ENCODE peak calls at places on chromosome 4, in seven cellular contexts. C is lung; X is pancreas; O is mammary epithelial cell; K is effector memory CD4-positive, alpha-beta T cell; Q is iPS DF 6.9; E is body of pancreas. T is an unnamed sample.

GRCh38 chr4:46908148-46908547 is 897 bp downstream of the COX7B2 start:
- DNase-seq in C (no peak), Q (no peak), O (no peak), E (no peak), K (no peak), X (no peak), T (no peak)

GRCh38 chr4:4937926-4938325 is 78.5 kb downstream of the MSX1 start:
- DNase-seq in E (no peak), C (no peak), Q (no peak), X (no peak), O (no peak), K (no peak), T (peak)

GRCh38 chr4:136643416-136643815 is 888.9 kb downstream of the PCDH18 start:
- DNase-seq in C (no peak), E (no peak), K (no peak), Q (no peak), X (no peak), O (peak), T (no peak)

GRCh38 chr4:40212674-40213504 is 16.1 kb downstream of the RHOH start:
- DNase-seq in O (no peak), E (no peak), C (no peak), K (no peak), Q (no peak), X (no peak), T (no peak)

GRCh38 chr4:79893441-79893840 is 179.6 kb downstream of the ANTXR2 start:
- DNase-seq in X (no peak), C (no peak), K (no peak), Q (no peak), E (no peak), O (no peak), T (no peak)

GRCh38 chr4:71913275-71913674 is 118.5 kb upstream of the NPFFR2 start:
- DNase-seq in K (no peak), C (no peak), O (no peak), Q (no peak), E (no peak), X (no peak), T (no peak)

GRCh38 chr4:74934016-74934821 is 1.3 kb downstream of the PARM1 start:
- DNase-seq in E (peak), X (peak), O (peak), Q (no peak), C (peak), K (no peak), T (no peak)

GRCh38 chr4:163251204-163251603 is 81.2 kb downstream of the NPY1R start:
- DNase-seq in Q (no peak), X (no peak), C (no peak), O (no peak), E (no peak), K (no peak), T (no peak)

GRCh38 chr4:94160774-94161173 is 46.9 kb upstream of the SMARCAD1 start:
- DNase-seq in C (no peak), O (peak), E (no peak), Q (no peak), X (no peak), K (no peak), T (no peak)

DNA sequence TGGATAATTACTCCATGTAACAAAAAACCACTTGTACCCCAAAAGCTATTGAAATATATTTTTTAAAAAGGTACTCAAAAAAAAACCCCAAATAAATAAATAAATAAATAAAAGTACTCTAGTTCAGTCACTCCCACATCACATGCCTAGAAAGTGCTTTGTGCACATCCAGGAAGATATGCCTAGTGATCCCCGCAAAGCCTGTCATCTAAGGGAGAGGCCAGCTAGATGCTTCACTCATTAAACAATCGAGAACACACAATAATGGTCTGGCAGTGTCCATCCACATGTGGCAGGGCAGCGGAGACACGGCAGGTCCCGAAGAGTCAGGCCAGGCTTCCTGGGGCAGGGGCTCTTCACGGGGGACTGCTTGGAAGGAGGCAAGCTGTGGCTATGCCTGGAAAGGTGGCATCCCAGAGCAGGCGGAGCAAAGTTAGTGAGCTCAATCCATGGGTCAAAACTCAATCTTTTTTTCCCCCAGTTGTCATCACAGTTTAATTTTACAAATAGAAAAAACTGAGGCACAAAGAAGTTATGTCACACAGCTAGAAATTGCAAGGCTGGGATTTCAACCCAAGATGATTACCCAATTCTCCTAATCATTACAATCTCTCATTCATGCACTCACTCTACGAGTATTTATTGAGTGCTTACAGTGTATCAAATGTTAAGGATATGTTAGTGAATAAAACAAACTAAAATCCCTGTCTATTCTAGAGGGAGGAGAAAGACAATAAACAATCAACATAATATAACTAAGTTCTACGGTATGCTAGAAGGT is 47.8 kb downstream of the RAB33B start:
- DNase-seq in O (no peak), E (no peak), Q (no peak), C (no peak), K (no peak), X (no peak), T (no peak)
- H3K27ac ChIP-seq in O (no peak), E (no peak), Q (no peak), C (no peak), K (no peak), X (no peak), T (no peak)

GRCh38 chr4:148056879-148057278 is 325.0 kb downstream of the ARHGAP10 start:
- DNase-seq in Q (no peak), K (peak), C (peak), E (peak), O (peak), X (no peak), T (no peak)

GRCh38 chr4:148060264-148061138 is 328.6 kb downstream of the ARHGAP10 start:
- DNase-seq in E (no peak), O (peak), Q (no peak), C (no peak), K (no peak), X (no peak), T (no peak)

GRCh38 chr4:148059617-148060180 is 327.8 kb downstream of the ARHGAP10 start:
- DNase-seq in E (peak), X (no peak), O (no peak), Q (no peak), C (no peak), K (no peak), T (no peak)

GRCh38 chr4:148057425-148058020 is 325.6 kb downstream of the ARHGAP10 start:
- DNase-seq in K (no peak), O (no peak), C (no peak), E (no peak), Q (no peak), X (no peak), T (no peak)

GRCh38 chr4:148058160-148058859 is 326.4 kb downstream of the ARHGAP10 start:
- DNase-seq in E (no peak), C (no peak), Q (no peak), X (no peak), O (no peak), K (no peak), T (no peak)
- H3K27ac ChIP-seq in E (no peak), C (no peak), Q (no peak), X (no peak), O (no peak), K (no peak), T (no peak)

GRCh38 chr4:187289371-187289770 is 565.7 kb upstream of the FAT1 start:
- DNase-seq in C (no peak), E (no peak), K (no peak), Q (no peak), O (no peak), X (no peak), T (no peak)
- H3K27ac ChIP-seq in C (no peak), E (no peak), K (no peak), Q (no peak), O (no peak), X (no peak), T (no peak)

GRCh38 chr4:35087216-35087615 is 1157.1 kb downstream of the ARAP2 start:
- DNase-seq in Q (no peak), K (no peak), E (no peak), X (no peak), C (no peak), O (no peak), T (no peak)
- H3K27ac ChIP-seq in Q (no peak), K (no peak), E (no peak), X (no peak), C (no peak), O (no peak), T (no peak)

GRCh38 chr4:85557016-85557901 is 82.3 kb downstream of the ARHGAP24 start:
- DNase-seq in K (no peak), X (peak), Q (no peak), C (no peak), O (no peak), E (no peak), T (no peak)

GRCh38 chr4:85556293-85556692 is 81.3 kb downstream of the ARHGAP24 start:
- DNase-seq in E (no peak), Q (no peak), O (no peak), K (no peak), C (no peak), X (no peak), T (no peak)

DNA sequence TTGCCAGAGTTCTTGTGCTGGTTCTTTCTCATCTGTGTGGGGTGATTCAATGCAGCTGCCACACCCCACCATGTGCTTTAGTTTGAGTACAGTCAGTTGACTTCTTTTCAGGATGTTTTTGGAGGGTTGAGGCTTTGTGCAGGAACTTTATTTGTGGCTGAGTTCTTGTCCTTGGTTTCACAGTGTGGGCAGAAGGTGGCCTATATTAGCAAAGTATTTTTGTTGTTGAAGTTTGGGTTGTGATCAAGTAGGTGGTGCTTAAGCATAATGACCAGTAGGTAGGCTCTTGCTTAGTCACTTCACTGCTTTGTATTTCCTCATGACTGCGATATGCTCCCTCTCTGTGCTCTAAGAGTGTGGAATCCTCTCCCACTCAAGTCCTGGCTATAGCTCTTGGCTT is 80.3 kb downstream of the ARHGAP24 start:
- DNase-seq in O (peak), Q (no peak), X (no peak), E (no peak), K (no peak), C (no peak), T (no peak)
- H3K27ac ChIP-seq in O (no peak), Q (no peak), X (no peak), E (no peak), K (no peak), C (no peak), T (no peak)

DNA sequence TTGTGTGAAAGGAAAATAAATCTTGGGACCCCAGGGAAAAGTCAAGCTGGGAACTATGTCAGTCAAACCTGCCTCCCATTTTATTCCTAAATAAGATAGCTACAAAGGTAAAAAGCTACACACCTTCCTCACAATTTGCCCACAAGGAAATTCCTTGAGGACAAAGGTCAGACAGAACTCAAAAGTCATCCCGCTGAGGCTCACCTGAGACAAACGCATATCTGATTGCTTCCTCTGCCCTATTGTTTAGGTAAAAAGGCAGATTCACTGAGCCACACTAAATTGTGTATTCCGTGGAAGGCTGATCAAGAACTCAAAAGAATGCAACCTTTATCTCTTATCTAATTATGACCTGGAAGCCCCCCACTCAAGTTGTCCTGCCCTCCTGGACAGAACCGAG is 58.7 kb upstream of the MAML3 start:
- DNase-seq in K (no peak), C (no peak), X (no peak), O (no peak), E (no peak), Q (no peak), T (no peak)
- H3K27ac ChIP-seq in K (no peak), C (no peak), X (no peak), O (no peak), E (no peak), Q (no peak), T (no peak)

DNA sequence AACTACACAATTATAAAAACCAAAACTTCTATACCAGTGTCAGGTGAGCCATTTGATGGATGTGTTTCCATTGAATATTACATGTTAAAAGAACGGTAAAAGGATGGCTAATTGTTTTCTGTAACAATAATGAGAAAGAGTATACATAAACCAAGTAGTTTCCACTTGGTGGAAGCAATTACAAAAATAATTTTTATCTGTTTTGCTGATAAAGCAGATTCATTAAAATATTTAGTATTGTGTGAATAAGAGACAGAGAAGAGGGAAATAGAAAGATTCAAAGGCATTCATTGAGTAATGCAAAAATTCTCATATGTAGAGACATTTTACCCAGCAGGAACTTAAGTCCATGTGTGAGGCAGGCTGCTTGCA is 95.7 kb downstream of the ANK2 start:
- DNase-seq in O (no peak), X (no peak), K (no peak), E (no peak), C (no peak), Q (no peak), T (no peak)
- H3K27ac ChIP-seq in O (no peak), X (no peak), K (no peak), E (no peak), C (no peak), Q (no peak), T (peak)

GRCh38 chr4:26804451-26804850 is 56.2 kb upstream of the STIM2 start:
- DNase-seq in K (no peak), Q (no peak), E (no peak), X (no peak), C (no peak), O (no peak), T (no peak)

GRCh38 chr4:26803462-26803861 is 57.2 kb upstream of the STIM2 start:
- DNase-seq in Q (no peak), X (no peak), E (no peak), C (no peak), O (no peak), K (no peak), T (no peak)

GRCh38 chr4:26804876-26805275 is 55.8 kb upstream of the STIM2 start:
- DNase-seq in X (no peak), K (no peak), E (no peak), C (no peak), O (no peak), Q (no peak), T (no peak)

GRCh38 chr4:26807330-26807729 is 53.3 kb upstream of the STIM2 start:
- DNase-seq in K (no peak), X (no peak), E (no peak), O (no peak), Q (no peak), C (no peak), T (no peak)

GRCh38 chr4:26806331-26806730 is 54.3 kb upstream of the STIM2 start:
- DNase-seq in Q (no peak), X (no peak), K (no peak), C (no peak), O (peak), E (no peak), T (no peak)
- H3K27ac ChIP-seq in Q (no peak), X (no peak), K (no peak), C (no peak), O (no peak), E (no peak), T (no peak)

DNA sequence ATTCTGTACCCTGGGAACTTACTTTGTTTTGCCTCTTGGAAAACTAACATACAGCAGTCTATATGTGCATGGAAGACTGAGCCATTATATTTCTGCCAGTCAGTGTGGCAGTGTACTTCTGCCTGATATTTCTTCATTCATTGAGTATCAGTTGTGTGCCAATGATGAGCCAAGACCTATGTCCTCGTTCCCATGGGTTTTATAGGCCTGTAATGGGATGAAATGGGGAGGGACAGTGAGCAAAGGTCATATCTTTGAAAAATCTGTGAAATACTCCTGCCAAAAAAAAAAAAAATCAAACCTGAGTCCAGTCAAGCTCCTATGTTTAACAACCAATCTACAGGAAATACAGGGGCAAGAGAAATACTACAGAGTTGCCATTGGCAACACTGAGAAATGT is 9.1 kb downstream of the NSD2 start:
- DNase-seq in E (no peak), K (no peak), Q (no peak), O (no peak), X (no peak), C (no peak), T (no peak)
- H3K27ac ChIP-seq in E (no peak), K (no peak), Q (no peak), O (no peak), X (no peak), C (no peak), T (no peak)

GRCh38 chr4:7858498-7858897 is 81.2 kb downstream of the AFAP1 start:
- DNase-seq in K (no peak), Q (no peak), C (no peak), E (no peak), O (no peak), X (no peak), T (no peak)
- H3K27ac ChIP-seq in K (no peak), Q (no peak), C (no peak), E (no peak), O (peak), X (no peak), T (no peak)